ENCODE peak calls at places on chromosomes 7 and 10, in seven cellular contexts. U, A, N, W, L, B and E are unnamed samples.

GRCh38 chr7:24401628-24402593 is 117.9 kb downstream of the NPY start:
- DNase-seq in U (no peak), B (peak; percentile 45), A (no peak), L (peak; percentile 28), W (no peak), N (no peak), E (no peak)

GRCh38 chr10:60396766-60397165 is 7.1 kb upstream of the ANK3 start:
- DNase-seq in L (no peak), N (no peak), W (no peak), B (no peak), A (no peak), U (no peak), E (no peak)

GRCh38 chr7:130903358-130903974 is 169.5 kb upstream of the KLF14 start:
- DNase-seq in U (no peak), N (no peak), A (no peak), B (peak; percentile 94), L (no peak), W (no peak), E (no peak)

GRCh38 chr7:960269-960871 is 5.9 kb upstream of the ADAP1 start:
- DNase-seq in W (peak; percentile 8), A (peak; percentile 19), N (peak; percentile 1), L (no peak), U (peak; percentile 48), B (no peak), E (no peak)

GRCh38 chr10:33211123-33211878 is 123.2 kb downstream of the NRP1 start:
- DNase-seq in A (peak; percentile 59), U (peak; percentile 90), W (no peak), N (no peak), B (peak; percentile 89), L (no peak), E (no peak)

GRCh38 chr10:110859206-110859946 is 12.4 kb upstream of the PDCD4 start:
- DNase-seq in U (no peak), L (no peak), N (no peak), B (no peak), A (no peak), W (no peak), E (no peak)

GRCh38 chr10:78199019-78199418 is 165.4 kb downstream of the RPS24 start:
- DNase-seq in W (no peak), B (no peak), N (no peak), U (no peak), L (no peak), A (no peak), E (no peak)

GRCh38 chr7:33757563-33758165 is 147.7 kb upstream of the BMPER start:
- DNase-seq in N (peak; percentile 66), U (no peak), L (no peak), W (no peak), A (no peak), B (peak; percentile 74), E (no peak)

GRCh38 chr7:132041108-132041507 is 484.7 kb upstream of the PODXL start:
- DNase-seq in N (no peak), B (no peak), W (no peak), A (no peak), U (no peak), L (no peak), E (no peak)

DNA sequence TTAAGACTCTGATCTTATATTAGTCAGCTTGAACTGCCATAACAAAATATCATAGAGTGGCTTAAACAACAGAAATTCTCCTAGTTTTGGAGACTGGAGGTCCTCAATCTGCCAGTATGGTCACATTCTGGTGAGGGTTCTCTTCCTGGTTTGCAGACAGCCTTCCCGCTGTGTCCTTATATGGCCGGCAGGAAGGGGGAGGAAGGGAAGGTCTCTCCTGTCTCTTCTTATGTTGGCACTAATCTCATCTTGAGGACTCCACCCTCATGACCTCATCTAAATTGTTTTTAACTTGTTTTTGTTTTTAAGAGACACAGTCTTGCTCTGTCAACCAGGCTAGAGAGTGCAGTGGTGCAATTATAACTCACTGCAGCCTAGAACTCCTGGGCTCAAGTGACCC is 53.1 kb downstream of the VPS41 start:
- DNase-seq in B (no peak), L (no peak), U (no peak), A (no peak), W (no peak), N (no peak), E (no peak)
- H3K4me1 ChIP-seq in B (no peaks in the 10 kb centered on the region), L (no peaks in the 10 kb centered on the region), U (no peaks in the 10 kb centered on the region), A (peaks cover 18% of the 10 kb centered on the region), W (no peaks in the 10 kb centered on the region), N (no peaks in the 10 kb centered on the region), E (peaks cover 2% of the 10 kb centered on the region)

GRCh38 chr10:132632851-132633684 is 95.5 kb downstream of the INPP5A start:
- DNase-seq in L (no peak), A (peak; percentile 12), U (no peak), N (no peak), W (no peak), B (peak; percentile 12), E (no peak)

GRCh38 chr10:132634947-132635271 is 97.3 kb downstream of the INPP5A start:
- DNase-seq in U (no peak), W (no peak), A (no peak), B (no peak), N (no peak), L (no peak), E (no peak)

GRCh38 chr10:132636358-132636757 is 98.8 kb downstream of the INPP5A start:
- DNase-seq in B (no peak), U (no peak), N (no peak), A (peak; percentile 15), W (no peak), L (no peak), E (no peak)

GRCh38 chr10:132632091-132632561 is 94.5 kb downstream of the INPP5A start:
- DNase-seq in A (peak; percentile 79), N (no peak), L (no peak), B (no peak), W (no peak), U (peak; percentile 86), E (no peak)

GRCh38 chr10:132634241-132634946 is 96.8 kb downstream of the INPP5A start:
- DNase-seq in W (peak; percentile 69), L (no peak), A (peak; percentile 13), U (no peak), B (no peak), N (peak; percentile 33), E (no peak)
- H3K4me1 ChIP-seq in W (peaks cover 42% of the 10 kb centered on the region), L (no peaks in the 10 kb centered on the region), A (peaks cover 88% of the 10 kb centered on the region), U (peaks cover 25% of the 10 kb centered on the region), B (peaks cover 40% of the 10 kb centered on the region), N (no peaks in the 10 kb centered on the region), E (no peaks in the 10 kb centered on the region)

GRCh38 chr10:119209050-119209735 is 1.8 kb downstream of the GRK5 start:
- DNase-seq in N (peak; percentile 83), U (peak; percentile 90), L (no peak), B (peak; percentile 80), W (peak; percentile 60), A (peak; percentile 75), E (no peak)
- H3K4me1 ChIP-seq in N (peaks cover 39% of the 10 kb centered on the region), U (peaks cover 6% of the 10 kb centered on the region), L (peaks cover 31% of the 10 kb centered on the region), B (peaks cover 22% of the 10 kb centered on the region), W (peaks cover 11% of the 10 kb centered on the region), A (peaks cover 79% of the 10 kb centered on the region), E (peaks cover 1% of the 10 kb centered on the region)

GRCh38 chr7:100691676-100692577 is 2.1 kb downstream of the GIGYF1 start:
- DNase-seq in B (peak; percentile 78), N (peak; percentile 94), W (peak; percentile 82), L (no peak), A (peak; percentile 72), U (peak; percentile 92), E (peak; percentile 75)
- H3K4me1 ChIP-seq in B (peaks cover 16% of the 10 kb centered on the region), N (peaks cover 21% of the 10 kb centered on the region), W (peaks cover 21% of the 10 kb centered on the region), L (peaks cover 33% of the 10 kb centered on the region), A (peaks cover 69% of the 10 kb centered on the region), U (peaks cover 6% of the 10 kb centered on the region), E (peaks cover 2% of the 10 kb centered on the region)